ENCODE peak calls at places on chromosomes 1 and 21, in seven cellular contexts. Q, E, H, S, X, D and U are unnamed samples.

GRCh38 chr1:29320541-29320940 is 84.2 kb downstream of the PTPRU start:
- DNase-seq in Q (no peak), E (no peak), H (no peak), S (no peak), X (no peak), D (no peak), U (no peak)

GRCh38 chr1:73674945-73675561 is 522.9 kb downstream of the LRRIQ3 start:
- DNase-seq in Q (no peak), E (peak), H (no peak), S (no peak), X (no peak), D (no peak), U (peak)

GRCh38 chr21:38333290-38334272 is 76.8 kb downstream of the KCNJ15 start:
- DNase-seq in Q (no peak), E (no peak), H (no peak), S (no peak), X (no peak), D (no peak), U (no peak)

GRCh38 chr1:118158918-118159317 is 26.1 kb downstream of the SPAG17 start:
- DNase-seq in Q (no peak), E (no peak), H (no peak), S (no peak), X (no peak), D (no peak), U (no peak)

GRCh38 chr1:9589719-9590157 is 1.0 kb downstream of the TMEM201 start:
- DNase-seq in Q (no peak), E (no peak), H (no peak), S (no peak), X (no peak), D (no peak), U (no peak)

GRCh38 chr1:67726224-67726623 is 41.2 kb downstream of the GADD45A start:
- DNase-seq in Q (no peak), E (no peak), H (no peak), S (no peak), X (no peak), D (no peak), U (no peak)

GRCh38 chr1:114215426-114215825 is 61.8 kb upstream of the SYT6 start:
- DNase-seq in Q (no peak), E (no peak), H (no peak), S (no peak), X (no peak), D (no peak), U (no peak)

GRCh38 chr1:36349241-36349671 is 25.8 kb upstream of the EVA1B start:
- DNase-seq in Q (no peak), E (no peak), H (no peak), S (peak), X (no peak), D (peak), U (no peak)

GRCh38 chr1:236862615-236863211 is 67.6 kb downstream of the MTR start:
- DNase-seq in Q (no peak), E (no peak), H (no peak), S (no peak), X (no peak), D (peak), U (no peak)

GRCh38 chr1:227666286-227666685 is 68.8 kb downstream of the JMJD4 start:
- DNase-seq in Q (no peak), E (no peak), H (no peak), S (no peak), X (no peak), D (no peak), U (no peak)

GRCh38 chr1:183194527-183195145 is 8.6 kb downstream of the LAMC2 start:
- DNase-seq in Q (no peak), E (no peak), H (no peak), S (peak), X (no peak), D (no peak), U (no peak)

GRCh38 chr1:109807822-109808680 is 44.3 kb upstream of the EPS8L3 start:
- DNase-seq in Q (no peak), E (no peak), H (no peak), S (no peak), X (no peak), D (no peak), U (no peak)

GRCh38 chr1:200530551-200531261 is 89.8 kb downstream of the KIF14 start:
- DNase-seq in Q (no peak), E (no peak), H (no peak), S (no peak), X (no peak), D (no peak), U (no peak)

GRCh38 chr1:184771190-184771691 is 16.6 kb upstream of the EDEM3 start:
- DNase-seq in Q (no peak), E (no peak), H (peak), S (no peak), X (no peak), D (no peak), U (no peak)

GRCh38 chr1:17777818-17778217 is 22.7 kb downstream of the ACTL8 start:
- DNase-seq in Q (no peak), E (no peak), H (no peak), S (no peak), X (no peak), D (no peak), U (no peak)

GRCh38 chr1:41444246-41444645 is 40.2 kb downstream of the EDN2 start:
- DNase-seq in Q (peak), E (no peak), H (peak), S (no peak), X (no peak), D (no peak), U (no peak)

GRCh38 chr1:228076796-228077430 is 5.6 kb upstream of the ARF1 start:
- DNase-seq in Q (no peak), E (no peak), H (no peak), S (no peak), X (no peak), D (no peak), U (no peak)

GRCh38 chr1:60103186-60103585 is 29.6 kb upstream of the C1orf87 start:
- DNase-seq in Q (no peak), E (no peak), H (no peak), S (no peak), X (no peak), D (no peak), U (no peak)

GRCh38 chr1:1881727-1882126 is 9.2 kb downstream of the GNB1 start:
- DNase-seq in Q (no peak), E (no peak), H (no peak), S (no peak), X (no peak), D (no peak), U (no peak)

GRCh38 chr1:99648107-99648506 is 2.2 kb downstream of the PALMD start:
- DNase-seq in Q (peak), E (peak), H (peak), S (no peak), X (no peak), D (peak), U (no peak)

GRCh38 chr1:235325139-235325538 is 2.8 kb downstream of the ARID4B start:
- DNase-seq in Q (no peak), E (no peak), H (no peak), S (no peak), X (no peak), D (no peak), U (no peak)

GRCh38 chr1:2314297-2314802 is 77.0 kb downstream of the MORN1 start:
- DNase-seq in Q (no peak), E (peak), H (no peak), S (no peak), X (no peak), D (peak), U (peak)

GRCh38 chr1:76861149-76861548 is 6.1 kb upstream of the ST6GALNAC5 start:
- DNase-seq in Q (no peak), E (no peak), H (no peak), S (no peak), X (no peak), D (no peak), U (no peak)

GRCh38 chr1:214827883-214828282 is 224.9 kb downstream of the CENPF start:
- DNase-seq in Q (no peak), E (no peak), H (no peak), S (no peak), X (no peak), D (no peak), U (no peak)

GRCh38 chr1:110211503-110212164 is 1.5 kb downstream of the KCNC4 start:
- DNase-seq in Q (no peak), E (no peak), H (no peak), S (no peak), X (no peak), D (no peak), U (no peak)

GRCh38 chr1:209650454-209650853 is 1.8 kb downstream of the LAMB3 start:
- DNase-seq in Q (no peak), E (no peak), H (no peak), S (no peak), X (no peak), D (no peak), U (no peak)

GRCh38 chr1:159071970-159072582 is 4.5 kb downstream of the AIM2 start:
- DNase-seq in Q (peak), E (peak), H (peak), S (no peak), X (no peak), D (peak), U (peak)

GRCh38 chr1:235275836-235276235 is 52.1 kb downstream of the ARID4B start:
- DNase-seq in Q (no peak), E (no peak), H (no peak), S (no peak), X (no peak), D (no peak), U (no peak)

GRCh38 chr1:2382621-2383361 is 8.6 kb downstream of the MORN1 start:
- DNase-seq in Q (peak), E (peak), H (peak), S (no peak), X (no peak), D (peak), U (peak)

GRCh38 chr21:15706686-15707085 is 23.1 kb upstream of the USP25 start:
- DNase-seq in Q (peak), E (no peak), H (no peak), S (no peak), X (no peak), D (no peak), U (peak)

GRCh38 chr1:17192394-17193221 is 12.3 kb upstream of the PADI1 start:
- DNase-seq in Q (no peak), E (no peak), H (no peak), S (no peak), X (no peak), D (no peak), U (no peak)

GRCh38 chr1:7564097-7564496 is 207.0 kb upstream of the VAMP3 start:
- DNase-seq in Q (no peak), E (no peak), H (no peak), S (no peak), X (no peak), D (no peak), U (no peak)

GRCh38 chr1:167002354-167002753 is 13.3 kb downstream of the MAEL start:
- DNase-seq in Q (no peak), E (no peak), H (no peak), S (no peak), X (no peak), D (no peak), U (no peak)

DNA sequence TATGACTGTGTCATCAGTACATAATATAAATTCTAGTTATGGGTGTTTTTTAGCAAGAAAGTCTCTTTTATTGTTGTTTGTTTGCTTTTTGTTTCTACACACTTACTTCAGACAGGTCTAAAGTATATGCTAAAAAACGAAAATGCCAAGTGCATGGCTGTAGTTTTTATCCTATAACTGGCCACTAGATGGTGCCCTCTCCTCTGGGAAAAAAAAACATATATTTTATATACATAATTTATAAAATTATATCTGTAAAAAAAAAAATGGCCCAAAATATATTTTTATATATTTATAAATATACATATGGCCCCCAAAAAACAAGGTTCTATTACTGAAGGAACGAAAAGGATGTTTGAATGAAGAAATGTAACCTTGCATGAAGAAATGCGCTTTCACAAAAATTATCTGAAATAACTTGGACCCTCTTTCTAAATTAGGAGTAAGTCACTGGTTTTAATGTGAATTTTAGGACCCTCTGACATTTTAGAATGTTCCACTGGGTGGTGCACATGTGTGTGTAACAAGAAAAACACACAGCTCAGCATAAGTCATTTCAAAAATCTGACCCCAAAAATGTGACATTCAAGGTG is 93.5 kb downstream of the TTLL7 start:
- DNase-seq in Q (no peak), E (peak), H (peak), S (no peak), X (no peak), D (no peak), U (peak)
- TF ChIP-seq JUND in Q (no peak), E (no peak), H (no peak), S (no peak), X (no peak), D (no peak), U (no peak)

GRCh38 chr1:112395261-112395831 is 668 bp upstream of the CTTNBP2NL start:
- DNase-seq in Q (no peak), E (no peak), H (no peak), S (no peak), X (no peak), D (no peak), U (no peak)
- TF ChIP-seq JUND in Q (no peak), E (no peak), H (no peak), S (no peak), X (no peak), D (no peak), U (no peak)

GRCh38 chr1:212466913-212467650 is 34.4 kb downstream of the NENF start:
- DNase-seq in Q (no peak), E (no peak), H (no peak), S (no peak), X (no peak), D (no peak), U (peak)
- TF ChIP-seq JUND in Q (no peak), E (no peak), H (no peak), S (no peak), X (no peak), D (no peak), U (no peak)

GRCh38 chr1:12059722-12060464 is 3.2 kb upstream of the TNFRSF8 start:
- DNase-seq in Q (no peak), E (no peak), H (no peak), S (no peak), X (no peak), D (no peak), U (no peak)
- TF ChIP-seq JUND in Q (no peak), E (no peak), H (no peak), S (no peak), X (no peak), D (no peak), U (no peak)

GRCh38 chr1:47438321-47439150 is 692 bp downstream of the FOXD2 start:
- DNase-seq in Q (no peak), E (no peak), H (peak), S (no peak), X (no peak), D (no peak), U (peak)
- TF ChIP-seq JUND in Q (no peak), E (no peak), H (no peak), S (no peak), X (no peak), D (no peak), U (no peak)

GRCh38 chr1:173193639-173194038 is 13.5 kb downstream of the TNFSF4 start:
- DNase-seq in Q (no peak), E (no peak), H (no peak), S (no peak), X (no peak), D (no peak), U (no peak)
- TF ChIP-seq JUND in Q (no peak), E (peak), H (no peak), S (no peak), X (no peak), D (no peak), U (no peak)

GRCh38 chr1:147542549-147542857 is 1.2 kb downstream of the BCL9 start:
- DNase-seq in Q (no peak), E (no peak), H (no peak), S (no peak), X (no peak), D (no peak), U (no peak)

GRCh38 chr1:147545133-147545532 is 3.8 kb downstream of the BCL9 start:
- DNase-seq in Q (peak), E (no peak), H (no peak), S (peak), X (peak), D (no peak), U (no peak)

GRCh38 chr1:147547065-147547464 is 5.8 kb downstream of the BCL9 start:
- DNase-seq in Q (no peak), E (no peak), H (no peak), S (no peak), X (no peak), D (no peak), U (no peak)

GRCh38 chr1:147539122-147539575 is 2.2 kb upstream of the BCL9 start:
- DNase-seq in Q (peak), E (no peak), H (peak), S (no peak), X (no peak), D (peak), U (no peak)

DNA sequence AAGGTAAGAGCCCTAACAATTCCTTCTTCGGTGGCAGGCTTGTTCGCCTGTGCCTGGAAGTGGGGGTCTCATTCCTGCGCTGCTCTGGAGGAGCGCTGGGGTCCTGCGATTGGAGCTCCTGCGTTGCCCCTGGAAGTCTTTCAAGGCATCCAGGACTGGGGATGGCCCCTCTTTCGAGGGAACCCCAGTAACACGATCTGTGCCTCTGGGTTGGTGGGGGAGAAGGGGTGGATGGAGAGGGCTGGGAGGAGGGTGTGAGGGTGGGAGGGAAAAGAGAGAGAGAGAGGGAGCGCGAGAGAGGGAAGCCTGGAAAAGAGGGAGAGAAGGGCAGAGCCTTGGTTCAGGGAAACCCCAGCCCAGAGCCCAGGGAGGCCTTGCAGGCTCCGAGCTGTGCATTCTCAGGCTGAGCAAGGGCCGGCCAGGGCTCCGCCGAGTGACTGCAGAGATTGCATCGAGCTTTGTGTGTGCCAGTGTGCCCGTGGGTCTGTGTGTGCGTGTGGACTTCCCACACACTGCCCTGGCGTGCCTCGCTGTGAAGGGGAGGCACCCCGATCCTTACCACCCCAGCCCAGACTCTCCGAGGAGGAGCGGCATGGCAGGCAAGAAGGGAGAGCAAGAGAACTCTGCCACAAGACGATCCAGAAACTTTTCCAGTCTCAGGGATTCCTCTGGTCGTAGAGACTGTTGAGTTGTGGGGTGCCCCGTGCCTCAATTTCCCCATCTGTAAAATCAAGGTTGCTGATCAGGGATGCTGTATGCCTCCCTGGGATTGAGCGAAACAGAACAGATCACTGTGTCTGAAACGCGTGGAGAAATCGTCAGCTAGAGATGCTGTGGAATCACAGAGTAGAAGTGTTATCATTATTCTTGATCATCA is 609 bp downstream of the BCL9 start:
- DNase-seq in Q (no peak), E (peak), H (no peak), S (no peak), X (peak), D (no peak), U (no peak)
- TF ChIP-seq JUND in Q (no peak), E (no peak), H (no peak), S (no peak), X (no peak), D (no peak), U (no peak)

GRCh38 chr1:16065197-16065576 is 8.3 kb downstream of the FAM131C start:
- DNase-seq in Q (no peak), E (no peak), H (no peak), S (no peak), X (no peak), D (no peak), U (no peak)

GRCh38 chr1:16067933-16068332 is 5.5 kb downstream of the FAM131C start:
- DNase-seq in Q (no peak), E (no peak), H (no peak), S (no peak), X (no peak), D (no peak), U (no peak)

GRCh38 chr1:16066245-16066644 is 7.2 kb downstream of the FAM131C start:
- DNase-seq in Q (no peak), E (no peak), H (no peak), S (no peak), X (no peak), D (no peak), U (no peak)

GRCh38 chr1:16068356-16069270 is 4.8 kb downstream of the FAM131C start:
- DNase-seq in Q (no peak), E (no peak), H (no peak), S (no peak), X (no peak), D (no peak), U (no peak)

GRCh38 chr1:16067127-16067768 is 6.2 kb downstream of the FAM131C start:
- DNase-seq in Q (no peak), E (peak), H (peak), S (no peak), X (no peak), D (peak), U (no peak)
- TF ChIP-seq JUND in Q (no peak), E (no peak), H (no peak), S (no peak), X (no peak), D (no peak), U (no peak)

DNA sequence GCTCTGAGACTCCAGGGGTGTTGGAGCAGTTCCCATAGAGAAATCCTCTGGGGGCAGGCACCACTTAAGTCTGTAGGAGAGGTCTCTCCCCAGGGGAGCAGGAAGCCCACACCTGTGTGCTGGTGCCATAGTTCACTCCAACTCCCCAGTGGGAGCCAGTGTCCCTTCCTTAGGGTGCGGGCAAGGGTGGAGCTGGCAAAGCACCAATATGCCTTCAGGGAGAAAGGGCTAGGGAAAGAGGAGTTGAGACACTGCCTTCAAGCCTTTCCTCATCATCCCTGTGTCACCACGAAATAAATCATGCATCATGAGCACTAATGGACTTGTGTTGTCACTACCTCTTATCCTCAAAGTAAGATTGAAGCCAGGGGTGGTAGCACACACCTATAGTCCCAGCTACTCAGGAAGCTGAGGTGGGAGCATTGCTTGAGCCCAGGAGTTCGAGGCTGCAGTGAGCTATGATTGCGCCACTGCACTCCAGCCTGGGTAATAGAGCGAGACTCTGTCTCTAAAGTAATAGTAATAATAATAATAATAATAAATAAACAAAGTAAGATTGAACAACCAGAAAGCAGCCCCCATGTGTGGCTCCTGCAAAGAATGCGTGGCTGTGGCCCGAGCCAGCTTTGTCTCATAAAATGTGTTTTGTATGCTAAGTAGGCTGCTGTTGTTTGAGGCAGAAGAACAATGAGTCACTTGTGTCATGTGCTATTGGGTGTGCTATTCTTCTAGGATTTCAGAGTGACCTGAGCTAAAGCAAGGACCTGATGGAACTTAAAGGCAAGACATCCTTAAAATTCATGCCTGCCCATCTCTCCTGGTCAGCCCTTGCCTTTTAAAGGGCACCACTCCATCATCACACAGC is 6.7 kb upstream of the TIE1 start:
- DNase-seq in Q (no peak), E (no peak), H (no peak), S (no peak), X (no peak), D (no peak), U (no peak)
- TF ChIP-seq JUND in Q (no peak), E (no peak), H (peak), S (no peak), X (no peak), D (no peak), U (no peak)